ENCODE peak calls at places on chromosome 1, in seven cellular contexts. One of them, this sample, is unnamed.

GRCh38 chr1:204405988-204406387 is 5.6 kb downstream of the PPP1R15B start:
- DNase-seq in A549: no peak
- DNase-seq in tibial artery: no peak
- DNase-seq in CD4-positive, alpha-beta T cell: no peak
- DNase-seq in fibroblast of mammary gland: no peak
- DNase-seq in GM23338: no peak
- DNase-seq in mammary epithelial cell: no peak
- DNase-seq in this sample: no peak

GRCh38 chr1:111052246-111052645 is 87.6 kb downstream of the DRAM2 start:
- DNase-seq in tibial artery: no peak
- DNase-seq in mammary epithelial cell: peak; percentile 20
- DNase-seq in fibroblast of mammary gland: peak; percentile 2
- DNase-seq in A549: no peak
- DNase-seq in GM23338: no peak
- DNase-seq in CD4-positive, alpha-beta T cell: no peak
- DNase-seq in this sample: peak; percentile 28

GRCh38 chr1:19079983-19080472 is 123.6 kb upstream of the IFFO2 start:
- DNase-seq in A549: peak; percentile 51
- DNase-seq in tibial artery: no peak
- DNase-seq in CD4-positive, alpha-beta T cell: no peak
- DNase-seq in GM23338: no peak
- DNase-seq in fibroblast of mammary gland: no peak
- DNase-seq in mammary epithelial cell: no peak
- DNase-seq in this sample: no peak

GRCh38 chr1:11770011-11770410 is 8.0 kb downstream of the C1orf167 start:
- DNase-seq in CD4-positive, alpha-beta T cell: no peak
- DNase-seq in fibroblast of mammary gland: no peak
- DNase-seq in mammary epithelial cell: no peak
- DNase-seq in GM23338: no peak
- DNase-seq in tibial artery: no peak
- DNase-seq in A549: no peak
- DNase-seq in this sample: no peak

GRCh38 chr1:48469616-48470500 is 2.1 kb downstream of the SPATA6 start:
- DNase-seq in fibroblast of mammary gland: peak; percentile 85
- DNase-seq in GM23338: no peak
- DNase-seq in tibial artery: peak; percentile 87
- DNase-seq in mammary epithelial cell: peak; percentile 38
- DNase-seq in CD4-positive, alpha-beta T cell: no peak
- DNase-seq in A549: no peak
- DNase-seq in this sample: no peak

GRCh38 chr1:19747741-19748140 is 52.0 kb downstream of the TMCO4 start:
- DNase-seq in mammary epithelial cell: no peak
- DNase-seq in CD4-positive, alpha-beta T cell: no peak
- DNase-seq in tibial artery: no peak
- DNase-seq in fibroblast of mammary gland: no peak
- DNase-seq in GM23338: no peak
- DNase-seq in A549: no peak
- DNase-seq in this sample: no peak

GRCh38 chr1:150015733-150016132 is 5.2 kb upstream of the OTUD7B start:
- DNase-seq in GM23338: no peak
- DNase-seq in A549: no peak
- DNase-seq in fibroblast of mammary gland: peak; percentile 31
- DNase-seq in CD4-positive, alpha-beta T cell: no peak
- DNase-seq in mammary epithelial cell: no peak
- DNase-seq in tibial artery: peak; percentile 69
- DNase-seq in this sample: no peak

GRCh38 chr1:18743233-18743632 is 112.6 kb downstream of the PAX7 start:
- DNase-seq in tibial artery: no peak
- DNase-seq in fibroblast of mammary gland: no peak
- DNase-seq in CD4-positive, alpha-beta T cell: no peak
- DNase-seq in A549: no peak
- DNase-seq in mammary epithelial cell: no peak
- DNase-seq in GM23338: peak; percentile 91
- DNase-seq in this sample: no peak

GRCh38 chr1:43172532-43172972 is 422 bp downstream of the CFAP57 start:
- DNase-seq in CD4-positive, alpha-beta T cell: no peak
- DNase-seq in fibroblast of mammary gland: peak; percentile 88
- DNase-seq in mammary epithelial cell: peak; percentile 82
- DNase-seq in GM23338: peak; percentile 87
- DNase-seq in tibial artery: peak; percentile 86
- DNase-seq in A549: peak; percentile 84
- DNase-seq in this sample: peak; percentile 86

GRCh38 chr1:166170075-166170474 is 3.3 kb upstream of the FAM78B start:
- DNase-seq in tibial artery: no peak
- DNase-seq in GM23338: no peak
- DNase-seq in CD4-positive, alpha-beta T cell: no peak
- DNase-seq in mammary epithelial cell: peak; percentile 44
- DNase-seq in fibroblast of mammary gland: no peak
- DNase-seq in A549: no peak
- DNase-seq in this sample: no peak

GRCh38 chr1:219067350-219067712 is 106.3 kb upstream of the LYPLAL1 start:
- DNase-seq in fibroblast of mammary gland: no peak
- DNase-seq in A549: no peak
- DNase-seq in CD4-positive, alpha-beta T cell: no peak
- DNase-seq in GM23338: no peak
- DNase-seq in tibial artery: no peak
- DNase-seq in mammary epithelial cell: no peak
- DNase-seq in this sample: no peak

GRCh38 chr1:32769524-32770220 is 47.5 kb downstream of the YARS1 start:
- DNase-seq in CD4-positive, alpha-beta T cell: no peak
- DNase-seq in tibial artery: no peak
- DNase-seq in mammary epithelial cell: peak; percentile 67
- DNase-seq in fibroblast of mammary gland: peak; percentile 68
- DNase-seq in A549: peak; percentile 55
- DNase-seq in GM23338: no peak
- DNase-seq in this sample: peak; percentile 88

DNA sequence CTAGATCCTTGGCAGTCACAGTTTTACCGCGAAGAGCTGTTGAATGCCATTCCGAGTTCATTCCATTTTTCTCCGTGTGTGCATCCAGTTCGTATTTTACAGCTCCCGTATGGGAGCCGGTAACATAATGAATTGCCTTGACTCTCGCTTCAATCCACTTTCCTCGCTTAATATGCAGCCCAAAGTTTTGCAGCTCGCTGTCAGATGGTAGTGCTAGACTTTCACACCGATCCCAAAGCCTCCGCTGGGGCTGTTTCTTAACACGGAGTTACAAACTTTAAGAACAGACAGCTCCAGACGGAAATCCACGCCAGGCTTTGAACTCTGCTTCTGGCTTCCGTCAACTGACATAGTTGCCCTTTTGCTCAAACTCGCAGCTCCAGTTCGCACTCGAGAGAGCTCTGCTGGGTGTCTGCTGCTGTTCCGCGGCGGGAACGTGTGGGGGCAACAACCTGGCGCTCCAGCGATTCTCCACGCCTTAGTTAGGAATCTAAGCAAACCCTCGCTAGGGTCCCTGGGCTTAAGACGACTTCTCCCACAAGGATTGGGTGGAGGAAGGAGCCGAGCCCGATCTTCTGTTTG is 3.5 kb upstream of the ARID1A start:
- DNase-seq in fibroblast of mammary gland: peak; percentile 91
- DNase-seq in GM23338: peak; percentile 90
- DNase-seq in mammary epithelial cell: peak; percentile 94
- DNase-seq in tibial artery: peak; percentile 92
- DNase-seq in A549: peak; percentile 91
- DNase-seq in CD4-positive, alpha-beta T cell: peak; percentile 67
- DNase-seq in this sample: peak; percentile 92
- TF ChIP-seq CTCF in fibroblast of mammary gland: no peak
- TF ChIP-seq CTCF in GM23338: no peak
- TF ChIP-seq CTCF in mammary epithelial cell: peak; percentile 13
- TF ChIP-seq CTCF in tibial artery: no peak
- TF ChIP-seq CTCF in A549: peak; percentile 9
- TF ChIP-seq CTCF in CD4-positive, alpha-beta T cell: peak; percentile 38
- TF ChIP-seq CTCF in this sample: no peak

GRCh38 chr1:226912587-226913176 is 27.4 kb upstream of the COQ8A start:
- DNase-seq in GM23338: peak; percentile 92
- DNase-seq in tibial artery: peak; percentile 57
- DNase-seq in fibroblast of mammary gland: peak; percentile 14
- DNase-seq in CD4-positive, alpha-beta T cell: peak; percentile 10
- DNase-seq in A549: peak; percentile 44
- DNase-seq in mammary epithelial cell: peak; percentile 17
- DNase-seq in this sample: no peak
- TF ChIP-seq CTCF in GM23338: peak; percentile 98
- TF ChIP-seq CTCF in tibial artery: peak; percentile 42
- TF ChIP-seq CTCF in fibroblast of mammary gland: peak; percentile 38
- TF ChIP-seq CTCF in CD4-positive, alpha-beta T cell: peak; percentile 54
- TF ChIP-seq CTCF in A549: peak; percentile 46
- TF ChIP-seq CTCF in mammary epithelial cell: peak; percentile 54
- TF ChIP-seq CTCF in this sample: no peak

DNA sequence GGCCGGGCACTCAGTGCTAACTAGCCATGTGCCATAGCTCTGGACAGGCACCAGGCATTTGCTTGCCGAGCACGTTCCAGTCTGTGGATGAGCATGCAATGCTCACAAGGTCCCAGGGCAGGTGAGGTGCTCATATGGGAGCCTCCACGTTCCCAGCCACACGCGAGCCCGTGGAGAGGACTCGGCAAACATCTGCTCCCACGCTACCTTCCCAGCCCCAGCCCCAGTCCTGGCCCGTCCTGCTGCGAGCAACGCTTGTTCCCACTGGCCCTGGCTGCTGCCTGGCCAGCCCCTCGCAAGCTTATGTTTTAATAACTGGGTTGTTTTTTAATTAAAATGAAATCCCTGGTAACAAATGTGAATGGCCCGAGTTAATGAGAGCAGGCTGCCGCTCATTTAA is 137.1 kb downstream of the GLIS1 start:
- DNase-seq in CD4-positive, alpha-beta T cell: no peak
- DNase-seq in A549: no peak
- DNase-seq in tibial artery: peak; percentile 47
- DNase-seq in fibroblast of mammary gland: no peak
- DNase-seq in GM23338: no peak
- DNase-seq in mammary epithelial cell: no peak
- DNase-seq in this sample: no peak
- TF ChIP-seq CTCF in CD4-positive, alpha-beta T cell: no peak
- TF ChIP-seq CTCF in A549: no peak
- TF ChIP-seq CTCF in tibial artery: no peak
- TF ChIP-seq CTCF in fibroblast of mammary gland: no peak
- TF ChIP-seq CTCF in GM23338: no peak
- TF ChIP-seq CTCF in mammary epithelial cell: no peak
- TF ChIP-seq CTCF in this sample: no peak

DNA sequence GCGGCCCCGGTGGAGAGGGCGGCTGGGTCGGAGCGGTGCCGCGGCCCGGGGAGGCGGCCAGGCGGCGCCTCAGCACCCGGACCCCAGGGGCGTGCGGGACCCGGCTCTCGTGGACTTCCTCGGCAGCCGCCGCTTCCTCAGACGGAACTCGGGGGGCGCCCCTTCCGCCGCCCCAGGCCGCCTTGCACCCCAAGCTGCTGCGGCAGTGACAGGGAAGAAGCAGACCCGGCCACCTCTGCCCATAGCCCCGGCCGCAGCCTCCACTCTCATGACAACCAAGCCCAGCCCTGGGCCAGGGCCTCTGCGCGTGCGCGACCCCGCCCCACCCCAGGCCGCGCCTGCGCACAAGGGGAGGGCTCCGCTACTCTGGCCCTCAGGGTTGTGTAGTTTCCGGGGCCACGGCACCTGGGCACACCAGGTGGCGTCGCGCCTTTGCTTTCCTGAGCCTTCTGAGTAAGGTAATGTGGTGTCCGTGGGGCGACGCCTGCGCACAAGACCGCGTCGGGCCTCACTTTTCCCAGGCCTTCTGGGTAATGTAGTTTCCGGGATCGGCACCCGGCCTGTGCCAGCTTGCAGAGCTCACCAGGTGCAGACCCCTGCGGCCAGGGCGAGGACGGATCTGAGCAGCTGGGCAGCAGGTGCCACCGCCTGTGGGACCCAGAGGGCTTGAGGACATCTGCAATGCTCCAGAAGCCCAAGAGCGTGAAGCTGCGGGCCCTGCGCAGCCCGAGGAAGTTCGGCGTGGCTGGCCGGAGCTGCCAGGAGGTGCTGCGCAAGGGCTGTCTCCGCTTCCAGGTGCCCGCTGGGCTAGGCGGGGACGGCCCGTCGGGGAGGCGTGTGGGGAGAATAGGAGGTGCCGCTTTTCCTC is at the start of the genes CEP104 and DFFB:
- DNase-seq in GM23338: peak; percentile 98
- DNase-seq in fibroblast of mammary gland: peak; percentile 69
- DNase-seq in tibial artery: peak; percentile 91
- DNase-seq in A549: peak; percentile 96
- DNase-seq in mammary epithelial cell: peak; percentile 99
- DNase-seq in CD4-positive, alpha-beta T cell: peak; percentile 96
- DNase-seq in this sample: peak; percentile 98
- TF ChIP-seq CTCF in GM23338: peak; percentile 58
- TF ChIP-seq CTCF in fibroblast of mammary gland: no peak
- TF ChIP-seq CTCF in tibial artery: no peak
- TF ChIP-seq CTCF in A549: peak; percentile 36
- TF ChIP-seq CTCF in mammary epithelial cell: peak; percentile 12
- TF ChIP-seq CTCF in CD4-positive, alpha-beta T cell: peak; percentile 54
- TF ChIP-seq CTCF in this sample: no peak

DNA sequence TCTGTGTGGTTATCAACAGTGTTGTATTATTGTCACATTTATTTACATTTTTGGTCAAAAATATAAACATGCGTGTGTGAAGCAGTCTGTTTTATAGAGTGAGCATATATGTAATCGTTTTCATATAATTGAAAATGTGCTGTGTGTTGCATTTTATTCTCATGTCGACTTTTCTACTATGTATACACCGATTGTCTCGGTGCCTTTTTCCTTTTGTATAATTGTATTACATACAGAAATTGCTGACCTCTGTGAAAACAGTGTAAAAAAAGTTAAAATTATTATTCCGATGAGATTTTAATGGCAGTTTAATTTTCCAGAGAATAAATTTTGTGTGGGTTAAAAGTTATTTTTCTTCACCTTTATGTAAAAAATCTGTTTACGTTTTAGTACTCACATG is 62.4 kb upstream of the SERTAD4 start:
- DNase-seq in tibial artery: no peak
- DNase-seq in GM23338: no peak
- DNase-seq in A549: no peak
- DNase-seq in fibroblast of mammary gland: no peak
- DNase-seq in mammary epithelial cell: no peak
- DNase-seq in CD4-positive, alpha-beta T cell: no peak
- DNase-seq in this sample: no peak
- TF ChIP-seq CTCF in tibial artery: no peak
- TF ChIP-seq CTCF in GM23338: no peak
- TF ChIP-seq CTCF in A549: no peak
- TF ChIP-seq CTCF in fibroblast of mammary gland: no peak
- TF ChIP-seq CTCF in mammary epithelial cell: no peak
- TF ChIP-seq CTCF in CD4-positive, alpha-beta T cell: no peak
- TF ChIP-seq CTCF in this sample: no peak

GRCh38 chr1:80656628-80657019 is 1144.1 kb upstream of the ADGRL2 start:
- DNase-seq in tibial artery: no peak
- DNase-seq in mammary epithelial cell: no peak
- DNase-seq in fibroblast of mammary gland: peak; percentile 61
- DNase-seq in CD4-positive, alpha-beta T cell: no peak
- DNase-seq in GM23338: no peak
- DNase-seq in A549: peak; percentile 48
- DNase-seq in this sample: peak; percentile 59
- TF ChIP-seq CTCF in tibial artery: no peak
- TF ChIP-seq CTCF in mammary epithelial cell: no peak
- TF ChIP-seq CTCF in fibroblast of mammary gland: no peak
- TF ChIP-seq CTCF in CD4-positive, alpha-beta T cell: no peak
- TF ChIP-seq CTCF in GM23338: no peak
- TF ChIP-seq CTCF in A549: no peak
- TF ChIP-seq CTCF in this sample: no peak